ENCODE peak calls at places on chromosomes 6 and 20, in five cellular contexts. S is endothelial cell of umbilical vein, A is IMR-90, G is breast epithelium, X is sigmoid colon. W is an unnamed sample. For H3K4me1, the result is how much of the 10 kb centered on the place peaks cover.

GRCh38 chr6:150026976-150027805 is 1.9 kb upstream of the RAET1L start:
- DNase-seq in S (no peak), A (no peak), G (no peak), X (no peak), W (peak)

GRCh38 chr6:99019341-99019740 is 71.6 kb upstream of the FBXL4 start:
- DNase-seq in S (no peak), A (peak), G (no peak), X (no peak), W (no peak)

GRCh38 chr6:138287144-138287955 is 69.1 kb upstream of the PBOV1 start:
- DNase-seq in S (peak), A (no peak), G (peak), X (no peak), W (no peak)

GRCh38 chr6:6942826-6943225 is 164.9 kb upstream of the RREB1 start:
- DNase-seq in S (no peak), A (peak), G (no peak), X (peak), W (no peak)

GRCh38 chr6:159540152-159540551 is 152.9 kb downstream of the SOD2 start:
- DNase-seq in S (no peak), A (no peak), G (no peak), X (no peak), W (no peak)

GRCh38 chr6:43496370-43497128 is 13.6 kb downstream of the LRRC73 start:
- DNase-seq in S (peak), A (peak), G (no peak), X (no peak), W (no peak)

GRCh38 chr20:37315293-37316110 is 26.0 kb downstream of the MANBAL start:
- DNase-seq in S (no peak), A (peak), G (no peak), X (peak), W (no peak)

GRCh38 chr6:45663181-45664180 is 285.7 kb upstream of the SUPT3H start:
- DNase-seq in S (peak), A (no peak), G (no peak), X (no peak), W (no peak)

GRCh38 chr6:124870611-124871201 is 91.5 kb upstream of the RNF217 start:
- DNase-seq in S (peak), A (peak), G (no peak), X (no peak), W (no peak)

GRCh38 chr6:150177260-150178246 is 34.7 kb downstream of the PPP1R14C start:
- DNase-seq in S (no peak), A (peak), G (no peak), X (no peak), W (no peak)

GRCh38 chr6:123747515-123747914 is 56.1 kb upstream of the NKAIN2 start:
- DNase-seq in S (no peak), A (no peak), G (no peak), X (no peak), W (no peak)

GRCh38 chr6:8157839-8158238 is 55.5 kb upstream of the EEF1E1 start:
- DNase-seq in S (no peak), A (no peak), G (no peak), X (no peak), W (no peak)

GRCh38 chr6:114334237-114334636 is 8.6 kb downstream of the HS3ST5 start:
- DNase-seq in S (no peak), A (no peak), G (no peak), X (no peak), W (no peak)

GRCh38 chr6:6758915-6759654 is 170.6 kb downstream of the LY86 start:
- DNase-seq in S (peak), A (peak), G (no peak), X (peak), W (no peak)

GRCh38 chr6:157966597-157966977 is 15.1 kb upstream of the SYNJ2 start:
- DNase-seq in S (no peak), A (no peak), G (no peak), X (peak), W (no peak)

GRCh38 chr6:108720798-108721197 is 127.4 kb upstream of the ARMC2 start:
- DNase-seq in S (no peak), A (no peak), G (no peak), X (no peak), W (no peak)

GRCh38 chr6:73565767-73566485 is 45.1 kb upstream of the EEF1A1 start:
- DNase-seq in S (no peak), A (peak), G (no peak), X (no peak), W (no peak)

GRCh38 chr6:125001684-125002083 is 39.4 kb downstream of the RNF217 start:
- DNase-seq in S (no peak), A (no peak), G (no peak), X (no peak), W (no peak)

GRCh38 chr6:129440691-129441090 is 269.3 kb downstream of the ARHGAP18 start:
- DNase-seq in S (peak), A (peak), G (no peak), X (no peak), W (no peak)

GRCh38 chr6:164322533-164322932 is 908.0 kb downstream of the QKI start:
- DNase-seq in S (peak), A (no peak), G (no peak), X (no peak), W (no peak)

GRCh38 chr6:34189806-34190503 is 44.1 kb upstream of the GRM4 start:
- DNase-seq in S (no peak), A (no peak), G (no peak), X (no peak), W (no peak)

GRCh38 chr6:39882567-39882953 is 51.7 kb downstream of the MOCS1 start:
- DNase-seq in S (peak), A (peak), G (no peak), X (peak), W (no peak)

GRCh38 chr20:19047040-19047950 is 165.1 kb upstream of the SLC24A3 start:
- DNase-seq in S (no peak), A (no peak), G (peak), X (no peak), W (peak)

GRCh38 chr20:44594730-44595129 is 12.4 kb downstream of the PKIG start:
- DNase-seq in S (peak), A (peak), G (no peak), X (no peak), W (no peak)

GRCh38 chr6:149236584-149236983 is 80.9 kb upstream of the TAB2 start:
- DNase-seq in S (peak), A (no peak), G (no peak), X (no peak), W (no peak)

GRCh38 chr20:53753880-53754459 is 160.3 kb upstream of the ZNF217 start:
- DNase-seq in S (no peak), A (no peak), G (no peak), X (no peak), W (no peak)

GRCh38 chr20:728022-728944 is 40.0 kb downstream of the SLC52A3 start:
- DNase-seq in S (peak), A (peak), G (no peak), X (no peak), W (no peak)

GRCh38 chr6:100913400-100914276 is 32.5 kb upstream of the ASCC3 start:
- DNase-seq in S (no peak), A (peak), G (no peak), X (no peak), W (no peak)

GRCh38 chr6:146905313-146905712 is 298.9 kb upstream of the STXBP5 start:
- DNase-seq in S (peak), A (peak), G (peak), X (no peak), W (no peak)

GRCh38 chr6:75791881-75792280 is 42.8 kb downstream of the MYO6 start:
- DNase-seq in S (peak), A (no peak), G (no peak), X (no peak), W (no peak)

GRCh38 chr20:6140947-6141346 is 18.1 kb upstream of the FERMT1 start:
- DNase-seq in S (no peak), A (no peak), G (no peak), X (no peak), W (no peak)

GRCh38 chr6:51711876-51712275 is 375.5 kb downstream of the PKHD1 start:
- DNase-seq in S (no peak), A (no peak), G (no peak), X (no peak), W (no peak)

GRCh38 chr6:33860706-33861474 is 57.1 kb upstream of the MLN start:
- DNase-seq in S (peak), A (peak), G (no peak), X (no peak), W (no peak)

GRCh38 chr6:149847943-149848267 is 16.3 kb downstream of the LRP11 start:
- DNase-seq in S (no peak), A (no peak), G (no peak), X (no peak), W (no peak)

GRCh38 chr6:148816117-148816516 is 69.3 kb downstream of the UST start:
- DNase-seq in S (no peak), A (no peak), G (no peak), X (no peak), W (no peak)

GRCh38 chr6:88547768-88548167 is 381.6 kb upstream of the CNR1 start:
- DNase-seq in S (no peak), A (no peak), G (no peak), X (no peak), W (no peak)

GRCh38 chr20:59207742-59208357 is 44.2 kb downstream of the ZNF831 start:
- DNase-seq in S (peak), A (no peak), G (no peak), X (no peak), W (no peak)

GRCh38 chr6:87730310-87730709 is 28.3 kb upstream of the AKIRIN2 start:
- DNase-seq in S (no peak), A (peak), G (no peak), X (peak), W (no peak)

GRCh38 chr20:48733296-48733790 is 94.5 kb downstream of the PREX1 start:
- DNase-seq in S (no peak), A (peak), G (no peak), X (no peak), W (no peak)

GRCh38 chr20:48735112-48735511 is 92.7 kb downstream of the PREX1 start:
- DNase-seq in S (no peak), A (no peak), G (no peak), X (peak), W (no peak)

GRCh38 chr20:48736231-48736630 is 91.6 kb downstream of the PREX1 start:
- DNase-seq in S (no peak), A (peak), G (no peak), X (no peak), W (no peak)

GRCh38 chr20:48732081-48732829 is 95.5 kb downstream of the PREX1 start:
- DNase-seq in S (peak), A (no peak), G (no peak), X (peak), W (no peak)

GRCh38 chr20:48734104-48734749 is 93.6 kb downstream of the PREX1 start:
- DNase-seq in S (no peak), A (no peak), G (no peak), X (peak), W (no peak)
- TF ChIP-seq POLR2A in S (no peak), A (no peak), G (no peak), X (no peak), W (no peak)

GRCh38 chr6:156828280-156828703 is 51.1 kb downstream of the ARID1B start:
- DNase-seq in S (no peak), A (peak), G (no peak), X (no peak), W (no peak)
- H3K4me1 ChIP-seq in S (under half), A (under half), G (under half), X (under half), W (half or more)

GRCh38 chr6:132798820-132799538 is 542 bp upstream of the SLC18B1 start:
- DNase-seq in S (peak), A (peak), G (peak), X (peak), W (no peak)
- TF ChIP-seq CTCF in S (peak), A (peak), G (no peak), X (peak), W (no peak)

GRCh38 chr6:10528170-10528981 is 7.2 kb downstream of the GCNT2 start:
- DNase-seq in S (peak), A (peak), G (no peak), X (no peak), W (no peak)
- TF ChIP-seq POLR2A in S (no peak), A (no peak), G (no peak), X (no peak), W (no peak)

GRCh38 chr20:31675828-31676533 is 38.3 kb downstream of the COX4I2 start:
- DNase-seq in S (peak), A (peak), G (no peak), X (no peak), W (no peak)
- H3K4me1 ChIP-seq in S (half or more), A (under half), G (under half), X (under half), W (half or more)

GRCh38 chr6:105452376-105452775 is 49.5 kb upstream of the PREP start:
- DNase-seq in S (no peak), A (no peak), G (no peak), X (no peak), W (no peak)
- TF ChIP-seq CTCF in S (no peak), A (no peak), G (no peak), X (no peak), W (no peak)

GRCh38 chr20:62650551-62651284 is 8.4 kb downstream of the SLCO4A1 start:
- DNase-seq in S (no peak), A (no peak), G (no peak), X (no peak), W (no peak)

GRCh38 chr20:62652051-62652893 is 10.0 kb downstream of the SLCO4A1 start:
- DNase-seq in S (peak), A (peak), G (peak), X (peak), W (no peak)

GRCh38 chr20:62653373-62653772 is 11.1 kb downstream of the SLCO4A1 start:
- DNase-seq in S (no peak), A (no peak), G (no peak), X (no peak), W (no peak)

GRCh38 chr20:62652894-62653305 is 10.6 kb downstream of the SLCO4A1 start:
- DNase-seq in S (no peak), A (no peak), G (no peak), X (no peak), W (no peak)

GRCh38 chr20:62651285-62652021 is 9.2 kb downstream of the SLCO4A1 start:
- DNase-seq in S (no peak), A (peak), G (no peak), X (peak), W (no peak)
- TF ChIP-seq POLR2A in S (no peak), A (no peak), G (no peak), X (no peak), W (no peak)

DNA sequence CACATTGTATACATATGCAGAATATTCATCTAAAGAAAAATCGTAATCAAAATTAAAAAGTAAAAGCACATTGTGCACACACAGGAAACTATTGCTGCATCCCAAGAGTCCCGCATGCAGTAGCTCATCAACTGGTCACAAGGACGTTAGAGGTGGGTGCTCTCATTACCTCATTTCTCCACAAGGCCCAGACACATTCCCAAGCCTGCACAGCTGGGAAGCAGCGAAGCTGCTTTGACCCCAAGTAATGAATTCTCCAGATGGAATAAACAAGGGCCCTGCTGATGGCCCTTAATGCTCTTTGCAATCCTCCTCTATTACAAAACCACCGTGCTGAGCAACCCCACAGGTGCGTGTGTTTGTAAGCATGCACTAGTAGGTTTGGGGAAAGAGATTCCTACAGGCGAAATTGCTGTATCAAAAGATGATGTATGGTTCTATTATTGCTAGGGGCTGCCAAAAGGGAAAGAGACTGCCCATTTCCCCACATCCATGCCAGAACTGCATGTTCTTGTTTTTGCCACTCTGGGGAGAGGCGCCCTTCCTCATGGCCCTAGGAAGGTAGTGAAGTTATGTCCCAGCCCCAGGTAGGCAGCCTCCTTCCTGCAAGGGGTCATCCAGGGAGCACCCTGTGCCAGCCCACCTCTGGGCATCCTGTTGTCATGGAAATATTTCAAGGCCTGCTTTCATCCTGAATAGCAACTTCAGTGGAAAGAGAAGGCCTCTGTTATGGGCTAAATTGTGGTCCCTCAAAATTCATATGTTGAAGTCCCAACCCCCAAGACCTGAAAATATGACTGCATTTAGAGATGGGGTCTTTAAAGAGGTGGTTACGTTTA is 34.7 kb upstream of the PTGIS start:
- DNase-seq in S (no peak), A (peak), G (no peak), X (peak), W (no peak)
- H3K4me1 ChIP-seq in S (under half), A (under half), G (under half), X (under half), W (under half)

DNA sequence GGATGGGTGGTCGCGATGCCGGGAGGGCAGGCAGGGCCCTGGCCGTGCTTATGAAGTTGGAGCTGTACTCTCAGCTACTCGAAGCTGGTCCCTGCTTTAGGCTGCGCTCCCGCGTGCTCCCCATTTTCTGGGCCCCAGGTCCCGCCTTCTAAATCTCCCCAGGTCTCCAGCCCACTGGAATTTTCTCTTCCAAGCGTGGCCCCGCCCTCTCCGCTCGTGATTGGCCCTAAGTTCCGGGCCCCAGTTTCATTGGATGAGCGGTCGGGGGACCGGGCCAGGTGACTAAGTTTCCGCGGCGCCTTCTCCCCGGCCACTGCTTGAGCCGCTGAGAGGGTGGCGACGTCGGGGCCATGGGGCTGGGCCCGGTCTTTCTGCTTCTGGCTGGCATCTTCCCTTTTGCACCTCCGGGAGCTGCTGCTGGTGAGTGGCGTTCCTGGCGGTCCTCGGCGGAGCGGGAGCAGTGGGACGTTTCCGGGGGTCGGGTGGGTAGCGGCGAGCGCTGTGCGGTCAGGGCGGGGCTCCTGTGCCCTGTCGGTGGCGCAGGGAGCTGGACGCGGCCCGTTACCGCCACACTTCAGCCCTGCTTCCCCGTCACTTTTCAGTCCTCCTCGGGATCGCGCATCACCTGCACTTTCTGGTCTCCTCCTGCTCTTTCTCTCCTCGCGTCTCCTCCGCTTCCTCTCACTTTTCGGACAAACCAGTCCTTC is at the start of gene MICA:
- DNase-seq in S (peak), A (peak), G (peak), X (peak), W (peak)
- TF ChIP-seq CTCF in S (no peak), A (no peak), G (no peak), X (no peak), W (no peak)

W was measured in vagina.